ENCODE peak calls at places on chromosome 3, in five cellular contexts. W, L, P, E and B are unnamed samples. For H3K4me1 and H3K36me3, the result is how much of the 10 kb centered on the place peaks cover.

GRCh38 chr3:139937674-139938279 is 2.8 kb downstream of the CLSTN2 start:
- DNase-seq in W (peak), L (no peak), P (no peak), E (peak), B (no peak)

GRCh38 chr3:16406175-16406574 is 107.3 kb downstream of the RFTN1 start:
- DNase-seq in W (no peak), L (no peak), P (no peak), E (no peak), B (no peak)

GRCh38 chr3:85835857-85836470 is 877.2 kb downstream of the CADM2 start:
- DNase-seq in W (no peak), L (no peak), P (no peak), E (no peak), B (no peak)

GRCh38 chr3:153052096-153052460 is 109.9 kb upstream of the RAP2B start:
- DNase-seq in W (no peak), L (no peak), P (peak), E (peak), B (peak)

GRCh38 chr3:127851899-127852298 is 29.6 kb upstream of the MGLL start:
- DNase-seq in W (no peak), L (no peak), P (no peak), E (no peak), B (no peak)

GRCh38 chr3:134362221-134362620 is 12.0 kb downstream of the AMOTL2 start:
- DNase-seq in W (no peak), L (no peak), P (no peak), E (no peak), B (no peak)

GRCh38 chr3:177591371-177591770 is 394.1 kb upstream of the TBL1XR1 start:
- DNase-seq in W (no peak), L (no peak), P (peak), E (no peak), B (no peak)

GRCh38 chr3:134437211-134437752 is 48.5 kb downstream of the ANAPC13 start:
- DNase-seq in W (no peak), L (no peak), P (no peak), E (no peak), B (no peak)

GRCh38 chr3:42709621-42710020 is 7.0 kb upstream of the HHATL start:
- DNase-seq in W (no peak), L (no peak), P (no peak), E (no peak), B (peak)

GRCh38 chr3:24562874-24563273 is 68.2 kb upstream of the THRB start:
- DNase-seq in W (no peak), L (no peak), P (no peak), E (no peak), B (no peak)

GRCh38 chr3:153038779-153039178 is 123.2 kb upstream of the RAP2B start:
- DNase-seq in W (no peak), L (no peak), P (no peak), E (no peak), B (no peak)

GRCh38 chr3:149808209-149808829 is 4.7 kb upstream of the RNF13 start:
- DNase-seq in W (peak), L (no peak), P (peak), E (peak), B (peak)

GRCh38 chr3:113234688-113235260 is 23.4 kb downstream of the BOC start:
- DNase-seq in W (no peak), L (no peak), P (no peak), E (no peak), B (no peak)

GRCh38 chr3:197584733-197585132 is 29.0 kb upstream of the BDH1 start:
- DNase-seq in W (no peak), L (no peak), P (no peak), E (no peak), B (no peak)

GRCh38 chr3:194720048-194720447 is 34.4 kb downstream of the FAM43A start:
- DNase-seq in W (no peak), L (no peak), P (no peak), E (no peak), B (no peak)

GRCh38 chr3:128415110-128415772 is 51.4 kb downstream of the DNAJB8 start:
- DNase-seq in W (no peak), L (no peak), P (no peak), E (no peak), B (no peak)

GRCh38 chr3:25297667-25298585 is 130.1 kb upstream of the RARB start:
- DNase-seq in W (no peak), L (no peak), P (no peak), E (peak), B (peak)

GRCh38 chr3:45664558-45664957 is 24.6 kb upstream of the SACM1L start:
- DNase-seq in W (no peak), L (no peak), P (peak), E (no peak), B (no peak)
- H3K4me3 ChIP-seq in W (peak), L (peak), P (peak), E (peak), B (no peak)

GRCh38 chr3:38154625-38155255 is 10.6 kb upstream of the OXSR1 start:
- DNase-seq in W (no peak), L (no peak), P (no peak), E (no peak), B (no peak)
- H3K4me1 ChIP-seq in W (under half), L (under half), P (under half), E (under half), B (under half)

GRCh38 chr3:49028673-49029562 is at the start of gene IMPDH2:
- DNase-seq in W (peak), L (peak), P (peak), E (peak), B (peak)
- H3K36me3 ChIP-seq in W (under half), L (half or more), P (under half), E (under half), B (half or more)

GRCh38 chr3:52119826-52120225 is 34.4 kb downstream of the POC1A start:
- DNase-seq in W (no peak), L (no peak), P (no peak), E (no peak), B (no peak)

GRCh38 chr3:52121813-52122212 is 32.4 kb downstream of the POC1A start:
- DNase-seq in W (no peak), L (no peak), P (no peak), E (no peak), B (no peak)

GRCh38 chr3:52121459-52121795 is 32.8 kb downstream of the POC1A start:
- DNase-seq in W (peak), L (no peak), P (no peak), E (no peak), B (no peak)

GRCh38 chr3:52122491-52122890 is 31.7 kb downstream of the POC1A start:
- DNase-seq in W (no peak), L (no peak), P (no peak), E (no peak), B (no peak)

GRCh38 chr3:52120576-52121458 is 33.4 kb downstream of the POC1A start:
- DNase-seq in W (no peak), L (no peak), P (no peak), E (no peak), B (no peak)
- H3K4me3 ChIP-seq in W (no peak), L (no peak), P (no peak), E (no peak), B (no peak)

GRCh38 chr3:71245971-71246860 is 337.3 kb downstream of the FOXP1 start:
- DNase-seq in W (no peak), L (no peak), P (no peak), E (no peak), B (no peak)

GRCh38 chr3:71245052-71245488 is 338.5 kb downstream of the FOXP1 start:
- DNase-seq in W (no peak), L (no peak), P (peak), E (peak), B (peak)

GRCh38 chr3:71241981-71242552 is 341.5 kb downstream of the FOXP1 start:
- DNase-seq in W (no peak), L (no peak), P (no peak), E (no peak), B (no peak)

GRCh38 chr3:71244153-71245051 is 339.1 kb downstream of the FOXP1 start:
- DNase-seq in W (peak), L (no peak), P (no peak), E (peak), B (peak)

DNA sequence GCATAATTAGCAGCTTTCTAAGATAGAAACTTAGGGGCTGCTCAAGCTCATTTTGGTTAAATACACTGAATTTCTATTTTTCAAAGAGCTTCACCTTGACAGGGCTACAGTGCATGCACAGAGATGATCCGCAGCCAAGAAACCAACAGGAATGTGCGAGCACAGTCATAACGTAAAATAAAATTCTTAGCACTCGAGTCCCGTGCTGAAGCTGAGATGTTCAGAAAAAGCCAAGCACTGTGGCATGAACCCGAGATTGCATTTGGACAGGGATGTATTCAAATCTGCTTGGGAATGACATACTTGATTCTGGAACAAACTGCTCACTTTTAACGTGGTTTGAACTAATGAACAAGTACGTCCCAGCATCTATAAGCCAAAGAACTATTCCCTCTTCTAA is 340.3 kb downstream of the FOXP1 start:
- DNase-seq in W (no peak), L (no peak), P (no peak), E (no peak), B (no peak)
- H3K4me1 ChIP-seq in W (under half), L (under half), P (under half), E (under half), B (under half)